ENCODE peak calls at places on chromosomes 3 and 15, in four cellular contexts. One of them, this sample, is unnamed.
A peak's percentile ranks its signal among the peaks of the same experiment; 100 is the strongest.

GRCh38 chr3:9552252-9552999 is 1.2 kb downstream of the LHFPL4 start:
- DNase-seq in HTR-8/SVneo: peak; percentile 27
- DNase-seq in CD8-positive, alpha-beta T cell: peak; percentile 28
- DNase-seq in GM20000: peak; percentile 76
- DNase-seq in this sample: no peak

GRCh38 chr15:87871130-87871737 is 385.3 kb downstream of the NTRK3 start:
- DNase-seq in HTR-8/SVneo: peak; percentile 20
- DNase-seq in CD8-positive, alpha-beta T cell: no peak
- DNase-seq in GM20000: no peak
- DNase-seq in this sample: no peak

GRCh38 chr15:82536409-82537350 is 3.6 kb downstream of the RPS17 start:
- DNase-seq in HTR-8/SVneo: no peak
- DNase-seq in CD8-positive, alpha-beta T cell: no peak
- DNase-seq in GM20000: no peak
- DNase-seq in this sample: no peak

GRCh38 chr3:150168694-150169093 is 198.0 kb upstream of the PFN2 start:
- DNase-seq in HTR-8/SVneo: no peak
- DNase-seq in CD8-positive, alpha-beta T cell: no peak
- DNase-seq in GM20000: no peak
- DNase-seq in this sample: no peak

GRCh38 chr3:30399394-30400181 is 206.8 kb upstream of the TGFBR2 start:
- DNase-seq in HTR-8/SVneo: no peak
- DNase-seq in CD8-positive, alpha-beta T cell: no peak
- DNase-seq in GM20000: no peak
- DNase-seq in this sample: no peak

GRCh38 chr3:117589454-117589853 is 879.9 kb downstream of the TUSC7 start:
- DNase-seq in HTR-8/SVneo: no peak
- DNase-seq in CD8-positive, alpha-beta T cell: no peak
- DNase-seq in GM20000: no peak
- DNase-seq in this sample: no peak

GRCh38 chr3:126313580-126314304 is 43.5 kb downstream of the KLF15 start:
- DNase-seq in HTR-8/SVneo: no peak
- DNase-seq in CD8-positive, alpha-beta T cell: no peak
- DNase-seq in GM20000: no peak
- DNase-seq in this sample: no peak

GRCh38 chr3:108024146-108024836 is 66.5 kb downstream of the CD47 start:
- DNase-seq in HTR-8/SVneo: no peak
- DNase-seq in CD8-positive, alpha-beta T cell: no peak
- DNase-seq in GM20000: no peak
- DNase-seq in this sample: no peak

GRCh38 chr3:27680517-27681246 is 41.4 kb downstream of the EOMES start:
- DNase-seq in HTR-8/SVneo: no peak
- DNase-seq in CD8-positive, alpha-beta T cell: no peak
- DNase-seq in GM20000: no peak
- DNase-seq in this sample: no peak

GRCh38 chr3:171376125-171376947 is 83.9 kb downstream of the TNIK start:
- DNase-seq in HTR-8/SVneo: no peak
- DNase-seq in CD8-positive, alpha-beta T cell: no peak
- DNase-seq in GM20000: no peak
- DNase-seq in this sample: no peak

GRCh38 chr3:135964160-135964955 is 1.2 kb upstream of the PPP2R3A start:
- DNase-seq in HTR-8/SVneo: no peak
- DNase-seq in CD8-positive, alpha-beta T cell: no peak
- DNase-seq in GM20000: no peak
- DNase-seq in this sample: no peak

GRCh38 chr3:19221081-19221480 is 72.8 kb downstream of the KCNH8 start:
- DNase-seq in HTR-8/SVneo: no peak
- DNase-seq in CD8-positive, alpha-beta T cell: no peak
- DNase-seq in GM20000: no peak
- DNase-seq in this sample: no peak

GRCh38 chr3:149276621-149277020 is 55.0 kb upstream of the CP start:
- DNase-seq in HTR-8/SVneo: no peak
- DNase-seq in CD8-positive, alpha-beta T cell: no peak
- DNase-seq in GM20000: no peak
- DNase-seq in this sample: no peak

GRCh38 chr15:60396100-60396499 is 1.7 kb downstream of the ANXA2 start:
- DNase-seq in HTR-8/SVneo: no peak
- DNase-seq in CD8-positive, alpha-beta T cell: no peak
- DNase-seq in GM20000: no peak
- DNase-seq in this sample: no peak

GRCh38 chr3:54357307-54357706 is 235.0 kb downstream of the CACNA2D3 start:
- DNase-seq in HTR-8/SVneo: no peak
- DNase-seq in CD8-positive, alpha-beta T cell: no peak
- DNase-seq in GM20000: no peak
- DNase-seq in this sample: no peak

GRCh38 chr3:153244961-153245360 is 82.9 kb downstream of the RAP2B start:
- DNase-seq in HTR-8/SVneo: no peak
- DNase-seq in CD8-positive, alpha-beta T cell: no peak
- DNase-seq in GM20000: no peak
- DNase-seq in this sample: no peak

GRCh38 chr3:59321881-59322540 is 272.2 kb upstream of the CFAP20DC start:
- DNase-seq in HTR-8/SVneo: no peak
- DNase-seq in CD8-positive, alpha-beta T cell: no peak
- DNase-seq in GM20000: no peak
- DNase-seq in this sample: no peak

GRCh38 chr15:67422296-67422695 is 98.6 kb upstream of the C15orf61 start:
- DNase-seq in HTR-8/SVneo: no peak
- DNase-seq in CD8-positive, alpha-beta T cell: no peak
- DNase-seq in GM20000: no peak
- DNase-seq in this sample: no peak

GRCh38 chr3:126061301-126062032 is 22.5 kb downstream of the SLC41A3 start:
- DNase-seq in HTR-8/SVneo: no peak
- DNase-seq in CD8-positive, alpha-beta T cell: no peak
- DNase-seq in GM20000: no peak
- DNase-seq in this sample: no peak

GRCh38 chr15:40930430-40931299 is 1.5 kb downstream of the DLL4 start:
- DNase-seq in HTR-8/SVneo: no peak
- DNase-seq in CD8-positive, alpha-beta T cell: peak; percentile 41
- DNase-seq in GM20000: peak; percentile 83
- DNase-seq in this sample: no peak

GRCh38 chr3:126956361-126956760 is 26.6 kb upstream of the PLXNA1 start:
- DNase-seq in HTR-8/SVneo: no peak
- DNase-seq in CD8-positive, alpha-beta T cell: no peak
- DNase-seq in GM20000: no peak
- DNase-seq in this sample: no peak

GRCh38 chr15:94460624-94461023 is 229.3 kb downstream of the MCTP2 start:
- DNase-seq in HTR-8/SVneo: no peak
- DNase-seq in CD8-positive, alpha-beta T cell: no peak
- DNase-seq in GM20000: no peak
- DNase-seq in this sample: no peak

GRCh38 chr15:50764331-50765201 is 940 bp downstream of the SPPL2A start:
- DNase-seq in HTR-8/SVneo: no peak
- DNase-seq in CD8-positive, alpha-beta T cell: no peak
- DNase-seq in GM20000: peak; percentile 76
- DNase-seq in this sample: no peak

GRCh38 chr3:24829011-24829581 is 334.4 kb upstream of the THRB start:
- DNase-seq in HTR-8/SVneo: no peak
- DNase-seq in CD8-positive, alpha-beta T cell: no peak
- DNase-seq in GM20000: no peak
- DNase-seq in this sample: no peak

GRCh38 chr15:71093089-71094024 is 21.9 kb upstream of the THSD4 start:
- DNase-seq in HTR-8/SVneo: peak; percentile 77
- DNase-seq in CD8-positive, alpha-beta T cell: no peak
- DNase-seq in GM20000: no peak
- DNase-seq in this sample: no peak

GRCh38 chr3:25430942-25431570 is 3.0 kb downstream of the RARB start:
- DNase-seq in HTR-8/SVneo: no peak
- DNase-seq in CD8-positive, alpha-beta T cell: no peak
- DNase-seq in GM20000: no peak
- DNase-seq in this sample: no peak

GRCh38 chr3:89702404-89702803 is 595.0 kb downstream of the EPHA3 start:
- DNase-seq in HTR-8/SVneo: no peak
- DNase-seq in CD8-positive, alpha-beta T cell: no peak
- DNase-seq in GM20000: no peak
- DNase-seq in this sample: no peak

GRCh38 chr15:35784745-35785144 is 238.8 kb upstream of the DPH6 start:
- DNase-seq in HTR-8/SVneo: no peak
- DNase-seq in CD8-positive, alpha-beta T cell: no peak
- DNase-seq in GM20000: no peak
- DNase-seq in this sample: no peak

This sample was measured in Panc1.